ENCODE peak calls at places on chromosomes 7 and 10, in four cellular contexts. D, Z, G and T are unnamed samples.

GRCh38 chr7:539731-540411 is 20.2 kb upstream of the PDGFA start:
- DNase-seq in D (no peak), Z (no peak), G (no peak), T (no peak)

GRCh38 chr7:2116903-2117680 is 115.7 kb downstream of the MAD1L1 start:
- DNase-seq in D (peak), Z (no peak), G (no peak), T (peak)

GRCh38 chr7:149872419-149873073 is 1.2 kb upstream of the ATP6V0E2 start:
- DNase-seq in D (peak), Z (peak), G (peak), T (peak)

GRCh38 chr10:23648618-23649017 is 209.7 kb downstream of the OTUD1 start:
- DNase-seq in D (no peak), Z (no peak), G (no peak), T (no peak)

GRCh38 chr7:90688826-90689225 is 92.7 kb downstream of the CDK14 start:
- DNase-seq in D (no peak), Z (no peak), G (no peak), T (no peak)

GRCh38 chr10:110033724-110034235 is 26.0 kb downstream of the ADD3 start:
- DNase-seq in D (no peak), Z (no peak), G (no peak), T (no peak)

GRCh38 chr10:70786799-70787415 is 1.7 kb upstream of the TBATA start:
- DNase-seq in D (no peak), Z (no peak), G (no peak), T (no peak)

GRCh38 chr10:63142136-63142535 is 9.0 kb downstream of the NRBF2 start:
- DNase-seq in D (no peak), Z (no peak), G (no peak), T (no peak)

GRCh38 chr10:3095373-3096139 is 28.2 kb downstream of the PFKP start:
- DNase-seq in D (no peak), Z (peak), G (peak), T (no peak)

GRCh38 chr10:88318803-88319202 is 264.3 kb downstream of the RNLS start:
- DNase-seq in D (no peak), Z (no peak), G (peak), T (peak)
- TF ChIP-seq CTCF in D (peak), Z (peak), G (peak), T (peak)

GRCh38 chr7:155124706-155125105 is 54.6 kb downstream of the HTR5A start:
- DNase-seq in D (no peak), Z (no peak), G (peak), T (no peak)
- TF ChIP-seq CTCF in D (no peak), Z (no peak), G (no peak), T (no peak)

GRCh38 chr7:121126801-121127534 is 138.5 kb downstream of the CPED1 start:
- DNase-seq in D (no peak), Z (peak), G (peak), T (no peak)
- TF ChIP-seq CTCF in D (no peak), Z (peak), G (peak), T (no peak)

GRCh38 chr10:99534939-99535763 is 2.4 kb downstream of the NKX2-3 start:
- DNase-seq in D (no peak), Z (no peak), G (peak), T (peak)
- TF ChIP-seq CTCF in D (no peak), Z (no peak), G (no peak), T (no peak)